ENCODE peak calls at places on chromosomes 16 and 17, in six cellular contexts. G, R, Q, V, M and C are unnamed samples.

GRCh38 chr17:34858941-34859562 is 102.2 kb downstream of the CCT6B start:
- DNase-seq in V (peak), G (no peak), M (no peak), R (no peak), Q (no peak), C (no peak)

GRCh38 chr16:2973081-2973480 is 3.9 kb downstream of the PAQR4 start:
- DNase-seq in R (no peak), M (no peak), Q (no peak), V (no peak), G (no peak), C (no peak)

GRCh38 chr16:23682181-23682580 is 3.5 kb downstream of the PLK1 start:
- DNase-seq in R (no peak), G (no peak), Q (peak), V (no peak), M (no peak), C (peak)

GRCh38 chr17:70184770-70185169 is 15.4 kb downstream of the KCNJ2 start:
- DNase-seq in M (no peak), Q (no peak), R (no peak), G (no peak), V (no peak), C (no peak)

GRCh38 chr16:90072442-90073105 is 4.6 kb downstream of the PRDM7 start:
- DNase-seq in Q (no peak), V (no peak), R (no peak), M (no peak), G (no peak), C (no peak)

GRCh38 chr16:70772493-70772892 is 28.5 kb downstream of the VAC14 start:
- DNase-seq in G (no peak), R (no peak), Q (no peak), M (no peak), V (no peak), C (no peak)

GRCh38 chr16:66551362-66551761 is 1.0 kb upstream of the CKLF start:
- DNase-seq in M (peak), R (no peak), G (peak), Q (peak), V (peak), C (peak)

GRCh38 chr16:5449901-5450300 is 352.3 kb upstream of the EEF2KMT start:
- DNase-seq in V (no peak), M (no peak), Q (no peak), R (no peak), G (no peak), C (no peak)

GRCh38 chr17:20155258-20156195 is 146.4 kb downstream of the SPECC1 start:
- DNase-seq in V (peak), G (peak), R (peak), Q (peak), M (peak), C (peak)

GRCh38 chr17:42596386-42596785 is 12.8 kb downstream of the RETREG3 start:
- DNase-seq in Q (no peak), M (no peak), R (no peak), G (no peak), V (no peak), C (no peak)

GRCh38 chr17:42414782-42415409 is 8.2 kb downstream of the CAVIN1 start:
- DNase-seq in R (peak), Q (peak), G (peak), M (no peak), V (peak), C (peak)

GRCh38 chr17:57459286-57459915 is 203.1 kb downstream of the MSI2 start:
- DNase-seq in R (no peak), V (peak), Q (no peak), G (no peak), M (no peak), C (no peak)